ENCODE peak calls at places on chromosomes 16 and 17, in ten cellular contexts. Y, L, E, M, I, H, B, Z, A and K are unnamed samples.

GRCh38 chr17:16507918-16508533 is 16.0 kb upstream of the LRRC75A start:
- DNase-seq in M (no peak), Z (no peak), Y (peak), L (no peak), H (peak), A (peak), I (no peak), B (no peak), E (no peak), K (no peak)

GRCh38 chr16:57661936-57662906 is 5.9 kb upstream of the ADGRG3 start:
- DNase-seq in Y (no peak), I (no peak), L (no peak), B (no peak), E (no peak), A (no peak), H (no peak), M (no peak), Z (no peak), K (no peak)

GRCh38 chr17:81245024-81245664 is 6.0 kb downstream of the NDUFAF8 start:
- DNase-seq in L (peak), I (no peak), H (no peak), Z (peak), Y (peak), E (no peak), M (peak), A (no peak), B (peak), K (peak)

GRCh38 chr17:6753565-6753964 is 2.3 kb upstream of the XAF1 start:
- DNase-seq in A (no peak), M (no peak), I (no peak), E (no peak), H (no peak), Z (no peak), L (no peak), B (no peak), Y (no peak), K (no peak)

GRCh38 chr17:82380860-82381702 is 9.5 kb downstream of the UTS2R start:
- DNase-seq in A (no peak), H (no peak), I (no peak), E (no peak), Z (no peak), B (no peak), Y (peak), M (no peak), L (peak), K (no peak)

GRCh38 chr17:42852351-42852750 is 1.4 kb downstream of the AOC3 start:
- DNase-seq in Z (no peak), E (no peak), I (no peak), M (no peak), B (no peak), A (no peak), Y (no peak), H (no peak), L (no peak), K (no peak)

GRCh38 chr16:81443688-81444447 is 740 bp upstream of the CMIP start:
- DNase-seq in I (peak), Z (peak), M (peak), A (peak), H (no peak), Y (no peak), E (no peak), L (no peak), B (no peak), K (no peak)

GRCh38 chr17:9987779-9988585 is 82.9 kb upstream of the RCVRN start:
- DNase-seq in L (no peak), M (peak), Z (peak), I (peak), B (peak), H (no peak), Y (peak), A (peak), E (peak), K (peak)

GRCh38 chr16:69885722-69886121 is 65.4 kb upstream of the CLEC18A start:
- DNase-seq in Y (no peak), E (no peak), L (no peak), I (no peak), Z (no peak), A (no peak), B (no peak), M (no peak), H (no peak), K (no peak)

GRCh38 chr16:69880640-69881133 is 70.4 kb upstream of the CLEC18A start:
- DNase-seq in I (no peak), Z (no peak), E (no peak), M (no peak), Y (peak), A (no peak), L (no peak), B (no peak), H (peak), K (no peak)

GRCh38 chr16:69886726-69887125 is 64.4 kb upstream of the CLEC18A start:
- DNase-seq in E (no peak), H (no peak), Y (no peak), A (no peak), I (no peak), Z (no peak), B (no peak), L (no peak), M (no peak), K (no peak)

GRCh38 chr16:69881141-69881540 is 70.0 kb upstream of the CLEC18A start:
- DNase-seq in A (no peak), I (no peak), H (no peak), Z (no peak), E (no peak), Y (no peak), L (no peak), M (no peak), B (no peak), K (no peak)

DNA sequence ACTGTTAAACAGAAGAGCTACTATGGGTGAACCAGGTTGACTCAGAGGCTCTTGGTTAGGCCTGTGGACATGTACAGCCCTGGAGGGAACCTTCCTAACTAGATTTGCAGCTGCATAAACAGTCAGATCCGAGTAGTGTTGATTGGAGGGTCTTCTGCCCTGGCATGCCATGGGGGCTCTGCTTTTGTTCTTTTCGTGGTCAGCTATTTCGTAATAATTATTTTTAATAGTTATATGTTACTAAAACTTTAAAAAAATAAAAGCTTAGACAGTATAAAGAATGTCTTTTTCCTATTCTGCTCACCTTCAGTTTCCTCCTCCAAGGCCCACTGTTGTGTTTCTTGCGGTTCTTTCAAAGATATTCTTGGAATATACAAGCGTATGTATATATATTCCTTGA is 67.4 kb upstream of the CLEC18A start:
- DNase-seq in M (no peak), E (no peak), Z (no peak), I (no peak), H (no peak), B (no peak), Y (no peak), A (no peak), L (no peak), K (no peak)
- TF ChIP-seq CTCF in M (no peak), E (no peak), Z (no peak), I (no peak), H (no peak), B (no peak), Y (no peak), A (no peak), L (no peak), K (no peak)

DNA sequence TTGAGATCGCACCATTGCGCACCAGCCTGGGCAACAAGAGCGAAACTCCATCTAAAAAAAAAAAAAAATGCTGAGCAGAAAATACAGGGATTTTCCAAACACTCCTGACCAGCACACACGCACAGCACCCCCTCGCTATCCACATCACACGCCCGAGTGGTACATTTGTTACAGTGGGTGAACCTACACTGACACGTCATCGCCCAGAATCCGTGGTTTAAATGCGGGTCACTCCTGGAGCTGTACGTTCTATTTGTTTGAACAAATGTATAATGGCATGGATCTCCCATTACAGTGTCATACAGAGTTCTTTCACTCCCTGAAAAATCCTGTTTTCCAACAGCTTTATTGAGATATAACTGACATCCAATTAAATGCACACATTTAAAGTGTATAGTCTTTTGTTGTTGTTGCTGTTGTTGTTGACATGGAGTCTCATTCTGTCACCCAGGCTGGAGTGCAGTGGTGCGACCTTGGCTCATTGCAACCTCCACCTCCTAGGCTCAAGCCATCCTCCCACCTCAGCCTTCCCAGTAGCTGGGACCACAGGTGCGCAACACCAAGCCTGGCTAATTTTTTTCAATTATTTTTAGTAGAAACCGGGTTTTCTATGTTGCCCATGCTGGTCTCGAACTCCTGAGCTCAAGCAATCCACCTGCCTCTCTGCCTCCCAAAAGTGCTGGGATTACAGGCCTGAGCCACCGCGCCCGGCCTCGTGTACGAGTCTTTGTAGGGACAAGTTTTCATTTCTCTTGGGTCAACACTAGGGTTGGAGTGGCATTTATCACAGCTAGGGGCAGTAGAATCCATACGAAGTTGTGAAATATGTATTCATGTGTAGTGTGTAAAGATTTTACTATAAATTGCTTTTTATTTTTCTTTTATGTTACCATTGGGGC is 4.4 kb upstream of the CARHSP1 start:
- DNase-seq in A (no peak), E (no peak), H (no peak), Y (no peak), I (no peak), Z (no peak), L (no peak), B (peak), M (no peak), K (no peak)
- TF ChIP-seq CTCF in A (peak), E (peak), H (peak), Y (peak), I (no peak), Z (no peak), L (no peak), B (peak), M (no peak), K (no peak)

GRCh38 chr16:67393790-67394270 is 532 bp upstream of the TPPP3 start:
- DNase-seq in E (no peak), B (no peak), L (peak), Z (no peak), H (no peak), Y (no peak), M (no peak), I (no peak), A (no peak), K (peak)
- TF ChIP-seq CTCF in E (no peak), B (no peak), L (no peak), Z (no peak), H (no peak), Y (no peak), M (no peak), I (no peak), A (no peak), K (no peak)

DNA sequence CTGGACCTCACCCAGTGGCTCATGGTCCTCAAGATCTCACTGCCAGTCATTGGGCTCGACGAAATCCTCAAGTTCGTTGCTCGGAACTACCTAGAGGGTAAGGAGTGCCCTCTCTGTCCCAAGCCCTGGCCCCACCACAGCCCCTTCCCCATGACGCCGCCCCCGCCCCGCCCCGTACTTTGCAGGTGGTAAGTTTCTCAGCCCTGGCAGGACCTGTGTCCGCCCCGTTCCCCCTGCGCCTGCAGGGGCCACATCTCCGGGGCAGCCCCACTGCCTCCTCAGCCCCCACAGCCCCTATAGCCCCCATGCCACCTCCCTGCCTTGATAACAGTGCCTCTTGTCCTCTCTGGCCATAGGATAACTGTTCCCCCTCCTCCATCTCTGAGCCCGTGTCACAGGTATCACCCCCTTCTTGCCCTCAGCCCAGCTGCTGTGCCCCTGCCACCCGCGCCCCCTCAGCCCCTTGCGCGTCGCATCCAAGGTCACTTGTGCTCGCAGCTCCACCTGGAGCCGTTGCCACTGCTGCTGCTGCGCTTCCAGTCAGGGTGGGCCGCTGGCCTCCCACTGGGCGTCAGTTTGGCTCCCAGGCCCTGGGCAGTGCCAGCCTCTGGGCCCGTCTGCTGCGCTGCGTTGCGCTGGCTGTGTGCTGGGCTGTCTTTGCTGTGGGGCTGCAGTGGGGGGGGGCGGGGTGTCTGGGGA is 21.5 kb downstream of the RABEP2 start:
- DNase-seq in Z (no peak), A (no peak), Y (no peak), B (no peak), E (no peak), I (no peak), M (no peak), L (no peak), H (no peak), K (no peak)
- TF ChIP-seq CTCF in Z (no peak), A (no peak), Y (no peak), B (no peak), E (no peak), I (no peak), M (no peak), L (no peak), H (no peak), K (no peak)

GRCh38 chr16:30526823-30527634 is 663 bp upstream of the ZNF768 start:
- DNase-seq in Z (peak), M (peak), H (peak), I (peak), B (peak), L (peak), E (peak), Y (peak), A (peak), K (peak)
- TF ChIP-seq CTCF in Z (no peak), M (no peak), H (peak), I (peak), B (peak), L (peak), E (peak), Y (peak), A (peak), K (no peak)

GRCh38 chr17:5022171-5022711 is 13.0 kb downstream of the SLC52A1 start:
- DNase-seq in M (no peak), I (no peak), E (no peak), H (no peak), Z (no peak), L (no peak), B (no peak), A (no peak), Y (no peak), K (no peak)

GRCh38 chr17:5023588-5024147 is 11.6 kb downstream of the SLC52A1 start:
- DNase-seq in Z (no peak), Y (no peak), L (no peak), B (no peak), A (no peak), M (no peak), H (no peak), I (no peak), E (no peak), K (no peak)

GRCh38 chr17:5020502-5021023 is 14.7 kb downstream of the SLC52A1 start:
- DNase-seq in I (no peak), E (no peak), H (no peak), L (no peak), B (no peak), A (no peak), Z (no peak), Y (no peak), M (no peak), K (no peak)

GRCh38 chr17:5024604-5025003 is 10.6 kb downstream of the SLC52A1 start:
- DNase-seq in I (no peak), A (no peak), L (no peak), E (no peak), H (no peak), B (no peak), Z (no peak), M (no peak), Y (no peak), K (no peak)

GRCh38 chr17:5019475-5019956 is 15.7 kb downstream of the SLC52A1 start:
- DNase-seq in B (peak), Y (peak), A (no peak), Z (no peak), E (no peak), H (no peak), I (peak), M (no peak), L (no peak), K (peak)
- TF ChIP-seq CTCF in B (peak), Y (peak), A (no peak), Z (no peak), E (peak), H (no peak), I (peak), M (no peak), L (no peak), K (peak)

GRCh38 chr16:31699601-31700000 is 171.9 kb downstream of the AHSP start:
- DNase-seq in I (no peak), Z (no peak), A (no peak), L (no peak), B (no peak), Y (no peak), H (no peak), E (no peak), M (no peak), K (no peak)

GRCh38 chr16:31701734-31702133 is 171.9 kb upstream of the ZNF267 start:
- DNase-seq in A (no peak), E (no peak), Z (no peak), M (no peak), Y (no peak), H (no peak), I (no peak), B (no peak), L (no peak), K (no peak)

GRCh38 chr16:31698901-31699300 is 171.2 kb downstream of the AHSP start:
- DNase-seq in L (no peak), E (no peak), M (no peak), A (no peak), B (no peak), Z (no peak), I (no peak), Y (no peak), H (no peak), K (no peak)

GRCh38 chr16:31700200-31700529 is 172.5 kb downstream of the AHSP start:
- DNase-seq in Z (no peak), A (no peak), I (no peak), Y (no peak), H (no peak), B (no peak), L (no peak), M (no peak), E (no peak), K (peak)

GRCh38 chr16:31700530-31701388 is 172.8 kb upstream of the ZNF267 start:
- DNase-seq in L (peak), I (peak), H (peak), Y (peak), Z (peak), B (peak), E (peak), M (peak), A (peak), K (peak)
- TF ChIP-seq CTCF in L (peak), I (peak), H (peak), Y (peak), Z (no peak), B (no peak), E (no peak), M (no peak), A (no peak), K (peak)

DNA sequence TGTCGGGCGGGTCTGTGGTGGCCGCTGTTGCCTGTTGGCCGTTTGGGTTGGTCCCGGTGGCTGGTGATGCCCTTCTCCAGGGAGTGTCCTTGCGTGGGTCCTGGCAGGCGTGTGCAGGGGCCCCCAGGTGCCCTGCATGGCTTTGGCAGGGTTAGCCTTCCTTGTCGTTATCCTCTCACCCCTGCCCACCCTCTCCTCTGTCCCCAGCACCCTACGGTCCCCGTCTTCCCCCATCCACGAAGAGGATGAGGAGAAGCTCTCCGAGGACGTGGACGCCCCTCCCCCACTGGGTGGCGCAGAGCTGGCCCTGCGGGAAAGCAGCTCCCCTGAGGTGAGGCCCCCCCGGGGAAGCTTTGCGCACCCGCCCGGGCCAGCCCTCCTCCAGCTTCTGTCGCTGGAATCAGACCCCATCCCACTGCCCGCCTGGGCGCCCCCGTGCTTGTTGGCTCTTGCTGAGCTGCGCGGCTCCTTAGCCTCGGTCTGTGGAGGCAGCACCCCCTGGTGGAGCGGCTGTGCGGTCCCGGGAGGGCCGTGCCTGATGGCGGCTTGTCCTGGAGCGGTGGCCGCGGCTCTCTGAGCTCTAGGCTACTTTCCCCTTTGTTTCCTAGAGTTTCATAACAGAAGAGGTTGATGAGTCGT is 10.6 kb upstream of the NUDT16L1 start:
- DNase-seq in H (peak), B (no peak), Z (peak), M (peak), I (peak), Y (peak), L (no peak), E (peak), A (no peak), K (no peak)
- TF ChIP-seq CTCF in H (peak), B (peak), Z (peak), M (no peak), I (peak), Y (peak), L (no peak), E (peak), A (peak), K (peak)

DNA sequence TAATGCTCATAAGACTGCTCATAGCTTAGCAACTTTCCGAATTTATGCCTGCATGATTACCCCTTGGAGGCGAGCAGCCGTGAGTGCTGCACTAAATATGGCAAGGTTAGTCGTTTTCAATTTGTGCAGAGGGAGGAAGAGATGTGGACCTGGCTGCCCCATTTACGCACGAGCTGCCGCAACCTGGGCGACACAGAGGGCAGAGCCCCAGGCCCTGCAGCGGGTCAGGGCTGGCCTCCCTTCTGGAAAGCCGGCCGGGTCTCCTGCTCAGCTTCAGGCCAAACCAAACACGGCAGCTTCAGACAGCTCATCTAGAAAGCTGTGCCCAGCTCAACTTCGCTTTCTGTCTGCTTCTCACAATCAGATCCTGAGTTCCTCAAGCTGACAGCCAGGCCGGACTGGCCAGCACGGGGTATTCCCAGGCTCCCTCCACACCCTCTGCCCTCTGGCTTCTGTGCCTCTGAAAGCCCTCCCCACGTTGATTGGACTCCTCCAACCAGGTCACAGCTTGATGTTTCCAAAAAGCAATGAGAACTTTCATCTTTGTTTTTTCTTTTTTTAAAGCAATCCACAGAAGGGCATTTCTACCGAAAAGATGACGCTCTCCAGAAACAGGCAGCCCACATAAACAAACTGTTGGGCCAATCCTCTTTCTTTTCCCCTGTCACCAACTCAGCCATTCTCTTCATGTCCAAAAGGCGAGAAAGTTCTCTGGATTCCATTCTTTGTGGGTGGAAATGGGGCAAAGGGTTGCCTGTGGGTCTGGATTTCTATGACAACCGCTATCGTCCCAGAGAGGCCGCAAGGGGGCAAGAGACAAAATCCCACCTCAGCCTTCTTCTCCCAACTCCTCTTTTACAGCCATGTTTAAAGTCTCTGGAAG is 189.1 kb downstream of the ZFHX3 start:
- DNase-seq in H (no peak), M (no peak), B (no peak), I (no peak), Z (no peak), E (no peak), A (no peak), L (peak), Y (peak), K (no peak)
- TF ChIP-seq CTCF in H (no peak), M (no peak), B (no peak), I (no peak), Z (no peak), E (no peak), A (no peak), L (no peak), Y (no peak), K (no peak)